ENCODE peak calls at places on chromosomes 11 and 22, in six cellular contexts. L is stomach, I is tibial nerve, K is upper lobe of left lung, O is A549, R is transverse colon. B is an unnamed sample.

GRCh38 chr11:65116370-65117205 is 913 bp downstream of the ZNHIT2 start:
- DNase-seq in L (peak), I (no peak), K (peak), O (peak), R (no peak), B (peak)

GRCh38 chr11:36186340-36186739 is 102.9 kb downstream of the COMMD9 start:
- DNase-seq in L (no peak), I (no peak), K (no peak), O (no peak), R (no peak), B (no peak)

GRCh38 chr11:61345170-61345610 is 12.2 kb downstream of the TKFC start:
- DNase-seq in L (no peak), I (no peak), K (no peak), O (no peak), R (no peak), B (no peak)

GRCh38 chr11:72091292-72091691 is 10.6 kb downstream of the LRRC51 start:
- DNase-seq in L (peak), I (peak), K (peak), O (peak), R (peak), B (peak)

GRCh38 chr11:18253778-18254338 is 5.4 kb upstream of the SAA2 start:
- DNase-seq in L (no peak), I (no peak), K (no peak), O (no peak), R (no peak), B (no peak)

GRCh38 chr11:112277937-112278336 is 17.3 kb upstream of the PLET1 start:
- DNase-seq in L (no peak), I (no peak), K (no peak), O (no peak), R (no peak), B (no peak)

GRCh38 chr11:93005239-93005638 is 35.8 kb downstream of the MTNR1B start:
- DNase-seq in L (no peak), I (no peak), K (no peak), O (no peak), R (no peak), B (no peak)

GRCh38 chr22:44821741-44822425 is 69.5 kb downstream of the ARHGAP8 start:
- DNase-seq in L (no peak), I (no peak), K (no peak), O (no peak), R (no peak), B (peak)

GRCh38 chr11:14386895-14387480 is 28.0 kb upstream of the RRAS2 start:
- DNase-seq in L (no peak), I (no peak), K (no peak), O (peak), R (no peak), B (no peak)

GRCh38 chr11:44400431-44400830 is 90.5 kb upstream of the ALX4 start:
- DNase-seq in L (no peak), I (no peak), K (no peak), O (peak), R (no peak), B (no peak)

GRCh38 chr11:79201637-79202347 is 239.0 kb downstream of the TENM4 start:
- DNase-seq in L (no peak), I (no peak), K (no peak), O (no peak), R (no peak), B (no peak)

GRCh38 chr11:117187428-117187798 is 8.9 kb downstream of the SIDT2 start:
- DNase-seq in L (peak), I (peak), K (peak), O (no peak), R (no peak), B (peak)

GRCh38 chr11:20156876-20157613 is 3.2 kb downstream of the DBX1 start:
- DNase-seq in L (no peak), I (no peak), K (no peak), O (no peak), R (peak), B (no peak)

GRCh38 chr11:33630936-33631748 is 69.5 kb downstream of the C11orf91 start:
- DNase-seq in L (no peak), I (no peak), K (no peak), O (no peak), R (no peak), B (no peak)

GRCh38 chr11:104151404-104152204 is 12.3 kb downstream of the PDGFD start:
- DNase-seq in L (no peak), I (no peak), K (no peak), O (no peak), R (no peak), B (no peak)

GRCh38 chr11:76637491-76638266 is 32.9 kb downstream of the LRRC32 start:
- DNase-seq in L (no peak), I (no peak), K (peak), O (no peak), R (peak), B (peak)

GRCh38 chr22:44091021-44091721 is 67.1 kb downstream of the PARVB start:
- DNase-seq in L (no peak), I (no peak), K (no peak), O (peak), R (no peak), B (peak)

GRCh38 chr11:86575208-86575855 is 97.1 kb downstream of the ME3 start:
- DNase-seq in L (no peak), I (no peak), K (no peak), O (no peak), R (no peak), B (no peak)

GRCh38 chr11:28938091-28938490 is 829.9 kb downstream of the METTL15 start:
- DNase-seq in L (no peak), I (no peak), K (no peak), O (no peak), R (no peak), B (no peak)

GRCh38 chr22:22721681-22722309 is 77.4 kb downstream of the GGTLC2 start:
- DNase-seq in L (no peak), I (no peak), K (peak), O (no peak), R (no peak), B (no peak)

GRCh38 chr11:69744435-69744834 is 30.7 kb downstream of the FGF4 start:
- DNase-seq in L (no peak), I (no peak), K (peak), O (peak), R (no peak), B (no peak)

GRCh38 chr11:69620663-69621290 is 20.2 kb upstream of the CCND1 start:
- DNase-seq in L (no peak), I (no peak), K (peak), O (no peak), R (no peak), B (no peak)

GRCh38 chr11:56624661-56625110 is 10.0 kb upstream of the OR5M1 start:
- DNase-seq in L (no peak), I (no peak), K (no peak), O (peak), R (no peak), B (no peak)

GRCh38 chr11:12544986-12545775 is 129.0 kb upstream of the TEAD1 start:
- DNase-seq in L (no peak), I (no peak), K (no peak), O (no peak), R (no peak), B (no peak)

GRCh38 chr11:86996953-86997570 is 40.7 kb upstream of the TMEM135 start:
- DNase-seq in L (no peak), I (no peak), K (no peak), O (no peak), R (no peak), B (no peak)

GRCh38 chr11:57530215-57530595 is 349 bp downstream of the TIMM10 start:
- DNase-seq in L (no peak), I (no peak), K (no peak), O (no peak), R (peak), B (no peak)

GRCh38 chr11:122099345-122100045 is 16.5 kb downstream of the BLID start:
- DNase-seq in L (no peak), I (no peak), K (no peak), O (no peak), R (no peak), B (no peak)

GRCh38 chr11:5541427-5541826 is 6.9 kb downstream of the OR52H1 start:
- DNase-seq in L (no peak), I (no peak), K (no peak), O (no peak), R (no peak), B (no peak)

GRCh38 chr11:8038393-8038792 is 42.6 kb upstream of the TUB start:
- DNase-seq in L (no peak), I (no peak), K (no peak), O (no peak), R (no peak), B (no peak)

GRCh38 chr11:76891285-76891684 is 30.6 kb downstream of the ACER3 start:
- DNase-seq in L (no peak), I (no peak), K (no peak), O (no peak), R (no peak), B (no peak)

GRCh38 chr11:65478411-65479183 is 20.2 kb upstream of the MALAT1 start:
- DNase-seq in L (peak), I (no peak), K (no peak), O (no peak), R (peak), B (peak)

GRCh38 chr22:17781319-17782031 is 7.2 kb upstream of the BID start:
- DNase-seq in L (no peak), I (no peak), K (peak), O (peak), R (no peak), B (no peak)

GRCh38 chr11:125743681-125744080 is 2.4 kb upstream of the PATE1 start:
- DNase-seq in L (no peak), I (no peak), K (no peak), O (no peak), R (no peak), B (no peak)

GRCh38 chr11:119403021-119403420 is 20.0 kb downstream of the THY1 start:
- DNase-seq in L (no peak), I (no peak), K (no peak), O (no peak), R (no peak), B (no peak)

GRCh38 chr11:70783821-70784220 is 385.5 kb downstream of the CTTN start:
- DNase-seq in L (no peak), I (no peak), K (no peak), O (no peak), R (no peak), B (no peak)

GRCh38 chr22:17493384-17493981 is 69.8 kb upstream of the SLC25A18 start:
- DNase-seq in L (no peak), I (no peak), K (no peak), O (no peak), R (no peak), B (peak)

GRCh38 chr22:24437820-24438328 is 10.5 kb downstream of the ADORA2A start:
- DNase-seq in L (no peak), I (no peak), K (peak), O (no peak), R (no peak), B (no peak)
- TF ChIP-seq CTCF in L (no peak), I (no peak), K (no peak), O (peak), R (no peak), B (no peak)

GRCh38 chr11:2892215-2893020 is 6.8 kb upstream of the CDKN1C start:
- DNase-seq in L (peak), I (peak), K (peak), O (peak), R (peak), B (peak)

GRCh38 chr11:2891291-2891690 is 5.7 kb upstream of the CDKN1C start:
- DNase-seq in L (no peak), I (no peak), K (no peak), O (no peak), R (no peak), B (no peak)

GRCh38 chr11:2889399-2890273 is 4.1 kb upstream of the CDKN1C start:
- DNase-seq in L (no peak), I (no peak), K (no peak), O (no peak), R (no peak), B (no peak)

GRCh38 chr11:2891901-2892214 is 6.3 kb upstream of the CDKN1C start:
- DNase-seq in L (peak), I (peak), K (no peak), O (no peak), R (no peak), B (no peak)

GRCh38 chr11:2890466-2891241 is 5.1 kb upstream of the CDKN1C start:
- DNase-seq in L (peak), I (peak), K (peak), O (no peak), R (peak), B (peak)
- TF ChIP-seq EP300 in L (peak), I (peak), K (no peak), O (no peak), R (peak), B (no peak)

DNA sequence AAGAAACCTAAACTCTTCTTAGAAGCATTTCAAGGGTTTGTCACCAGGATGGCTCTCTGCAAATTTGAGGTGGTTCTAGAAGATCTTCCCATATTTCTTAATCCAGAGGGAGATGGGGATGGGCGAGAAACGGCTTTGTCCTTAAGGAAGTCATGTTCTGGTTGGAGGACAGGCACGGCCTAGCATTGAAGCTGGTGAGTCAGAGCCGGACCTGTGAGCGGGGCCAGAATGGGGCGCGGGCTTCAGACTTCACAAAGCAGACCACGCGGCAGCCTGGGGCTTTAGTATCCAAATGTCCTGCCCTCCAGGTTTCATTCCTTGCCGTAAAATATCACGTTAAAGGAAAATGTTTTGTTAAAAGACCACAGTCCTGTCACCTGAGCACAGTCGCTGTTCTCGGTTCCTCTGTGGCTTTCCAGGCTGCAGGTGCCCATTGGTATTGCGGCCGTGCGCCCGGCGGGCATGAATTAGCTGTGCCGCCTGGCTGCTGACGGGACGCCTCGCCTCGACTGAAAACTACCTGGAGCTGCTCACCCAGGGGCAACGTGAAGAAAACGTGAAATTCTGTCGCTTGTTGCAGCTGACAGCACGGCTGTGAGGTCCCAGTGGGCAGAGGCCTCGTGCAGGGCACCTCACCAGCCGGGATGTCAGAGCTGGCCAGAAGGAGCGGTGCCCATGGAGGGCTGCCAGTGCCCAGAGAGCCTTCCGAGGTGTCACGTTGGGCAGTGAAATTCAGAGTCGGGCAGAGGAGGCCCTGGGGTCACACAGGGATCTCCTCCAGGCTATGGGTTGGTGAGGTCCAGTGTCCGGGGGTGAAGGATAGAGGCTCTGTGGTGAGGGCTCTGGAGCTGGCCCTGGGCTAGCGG is 59.0 kb downstream of the LRP5 start:
- DNase-seq in L (no peak), I (no peak), K (no peak), O (no peak), R (peak), B (no peak)
- H3K27ac ChIP-seq in L (no peak), I (peak), K (peak), O (no peak), R (peak), B (peak)

GRCh38 chr22:39988386-39989114 is 6.2 kb upstream of the FAM83F start:
- DNase-seq in L (no peak), I (no peak), K (no peak), O (no peak), R (no peak), B (no peak)
- TF ChIP-seq CTCF in L (no peak), I (no peak), K (no peak), O (no peak), R (no peak), B (no peak)

GRCh38 chr22:19893363-19893762 is 38.7 kb upstream of the GNB1L start:
- DNase-seq in L (no peak), I (no peak), K (no peak), O (no peak), R (no peak), B (no peak)

GRCh38 chr22:19890502-19891349 is 36.1 kb upstream of the GNB1L start:
- DNase-seq in L (no peak), I (no peak), K (no peak), O (no peak), R (no peak), B (no peak)

GRCh38 chr22:19891350-19892248 is 36.9 kb upstream of the GNB1L start:
- DNase-seq in L (no peak), I (no peak), K (no peak), O (no peak), R (no peak), B (no peak)

GRCh38 chr22:19892925-19893324 is 38.3 kb upstream of the GNB1L start:
- DNase-seq in L (no peak), I (no peak), K (no peak), O (no peak), R (no peak), B (no peak)

DNA sequence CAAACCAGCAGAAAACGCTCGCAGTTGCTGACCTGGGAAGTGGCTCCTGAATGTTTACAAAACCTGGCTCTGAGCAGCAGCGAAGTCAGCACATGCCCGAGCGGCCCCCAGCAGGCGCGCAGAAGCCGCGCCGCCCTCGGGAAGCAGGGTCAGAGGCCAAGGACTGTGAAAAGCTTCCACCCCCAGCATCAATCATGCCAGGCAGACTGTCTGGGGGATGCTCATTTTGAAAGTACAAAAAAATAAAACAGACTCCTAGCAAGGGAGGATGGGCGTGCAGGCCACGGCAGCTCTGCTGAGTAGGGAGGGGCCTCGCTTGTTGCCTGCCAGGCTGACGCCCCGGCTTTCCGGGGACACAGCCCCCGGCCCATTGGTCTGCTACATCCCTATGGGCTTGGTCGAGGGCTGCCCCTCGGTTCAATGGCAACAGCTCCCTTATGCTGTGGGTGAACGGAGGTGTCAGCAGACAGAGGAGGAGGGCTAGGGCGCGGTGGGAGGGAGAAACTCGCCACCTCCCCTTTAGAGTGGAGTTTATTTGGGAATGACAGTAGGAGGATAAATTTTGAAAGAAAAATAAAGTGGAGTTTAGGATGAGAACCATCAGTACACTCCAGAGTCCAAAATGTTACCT is 37.7 kb upstream of the GNB1L start:
- DNase-seq in L (no peak), I (no peak), K (no peak), O (no peak), R (no peak), B (no peak)
- TF ChIP-seq EP300 in L (no peak), I (no peak), K (no peak), O (no peak), R (no peak), B (no peak)

GRCh38 chr22:36166086-36166485 is 5.5 kb upstream of the APOL3 start:
- DNase-seq in L (no peak), I (no peak), K (no peak), O (no peak), R (no peak), B (no peak)

GRCh38 chr22:36163497-36163896 is 2.9 kb upstream of the APOL3 start:
- DNase-seq in L (no peak), I (no peak), K (peak), O (no peak), R (no peak), B (no peak)

GRCh38 chr22:36166518-36167220 is 6.1 kb upstream of the APOL3 start:
- DNase-seq in L (no peak), I (no peak), K (no peak), O (no peak), R (no peak), B (no peak)

GRCh38 chr22:36165161-36165560 is 4.6 kb upstream of the APOL3 start:
- DNase-seq in L (no peak), I (no peak), K (peak), O (no peak), R (no peak), B (no peak)

GRCh38 chr22:36164621-36165020 is 4.1 kb upstream of the APOL3 start:
- DNase-seq in L (no peak), I (no peak), K (peak), O (no peak), R (no peak), B (no peak)
- H3K27ac ChIP-seq in L (no peak), I (no peak), K (peak), O (no peak), R (no peak), B (no peak)

DNA sequence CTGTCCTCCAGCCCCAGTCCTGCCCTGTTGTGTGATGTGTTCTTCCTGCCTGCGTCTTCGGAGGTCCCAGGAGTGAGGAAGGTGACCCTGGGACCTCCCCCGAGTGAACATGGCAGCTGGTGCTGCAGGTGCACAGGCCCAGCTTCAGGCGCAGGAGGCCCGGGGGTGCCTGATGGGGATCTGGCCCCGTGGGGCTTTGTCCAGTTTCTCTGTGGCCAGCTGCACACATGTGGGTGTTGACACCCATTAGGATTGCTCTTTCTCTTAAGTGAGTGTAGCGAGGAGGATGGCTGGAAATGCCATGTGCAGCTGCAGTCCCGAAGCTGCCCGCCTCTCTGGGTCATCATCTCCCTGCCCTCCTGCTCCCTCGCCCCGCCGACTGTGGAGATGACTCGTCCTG is 1279.7 kb downstream of the BRD1 start:
- DNase-seq in L (no peak), I (no peak), K (no peak), O (no peak), R (no peak), B (no peak)
- TF ChIP-seq CTCF in L (no peak), I (no peak), K (no peak), O (no peak), R (no peak), B (no peak)